ENCODE peak calls at places on chromosomes 2 and 18, in five cellular contexts. One of them, this sample, is unnamed.

GRCh38 chr2:138676654-138677053 is 103.5 kb downstream of the NXPH2 start:
- DNase-seq in uterus: no peak
- DNase-seq in heart left ventricle: no peak
- DNase-seq in brain microvascular endothelial cell: no peak
- DNase-seq in endothelial cell of umbilical vein: no peak
- DNase-seq in this sample: no peak

GRCh38 chr2:4140284-4140962 is 437.0 kb downstream of the DCDC2C start:
- DNase-seq in uterus: no peak
- DNase-seq in heart left ventricle: no peak
- DNase-seq in brain microvascular endothelial cell: no peak
- DNase-seq in endothelial cell of umbilical vein: no peak
- DNase-seq in this sample: no peak

GRCh38 chr18:23515911-23516546 is 12.7 kb downstream of the RMC1 start:
- DNase-seq in uterus: peak; percentile 76
- DNase-seq in heart left ventricle: peak; percentile 75
- DNase-seq in brain microvascular endothelial cell: peak; percentile 76
- DNase-seq in endothelial cell of umbilical vein: peak; percentile 71
- DNase-seq in this sample: no peak

GRCh38 chr2:8915941-8916340 is 78.5 kb upstream of the KIDINS220 start:
- DNase-seq in uterus: no peak
- DNase-seq in heart left ventricle: no peak
- DNase-seq in brain microvascular endothelial cell: no peak
- DNase-seq in endothelial cell of umbilical vein: no peak
- DNase-seq in this sample: no peak

GRCh38 chr2:237883951-237884392 is 24.5 kb downstream of the RAMP1 start:
- DNase-seq in uterus: no peak
- DNase-seq in heart left ventricle: no peak
- DNase-seq in brain microvascular endothelial cell: no peak
- DNase-seq in endothelial cell of umbilical vein: no peak
- DNase-seq in this sample: no peak

GRCh38 chr2:39660612-39661196 is 5.0 kb upstream of the TMEM178A start:
- DNase-seq in uterus: no peak
- DNase-seq in heart left ventricle: no peak
- DNase-seq in brain microvascular endothelial cell: no peak
- DNase-seq in endothelial cell of umbilical vein: no peak
- DNase-seq in this sample: no peak

GRCh38 chr2:30450025-30450424 is 3.0 kb downstream of the LCLAT1 start:
- DNase-seq in uterus: no peak
- DNase-seq in heart left ventricle: no peak
- DNase-seq in brain microvascular endothelial cell: no peak
- DNase-seq in endothelial cell of umbilical vein: no peak
- DNase-seq in this sample: no peak

GRCh38 chr2:10900216-10901109 is 11.3 kb upstream of the KCNF1 start:
- DNase-seq in uterus: no peak
- DNase-seq in heart left ventricle: no peak
- DNase-seq in brain microvascular endothelial cell: no peak
- DNase-seq in endothelial cell of umbilical vein: no peak
- DNase-seq in this sample: no peak

GRCh38 chr2:105329561-105330495 is at the start of gene TGFBRAP1:
- DNase-seq in uterus: peak; percentile 22
- DNase-seq in heart left ventricle: peak; percentile 58
- DNase-seq in brain microvascular endothelial cell: no peak
- DNase-seq in endothelial cell of umbilical vein: peak; percentile 35
- DNase-seq in this sample: no peak

GRCh38 chr18:26863122-26863879 is 2.2 kb downstream of the AQP4 start:
- DNase-seq in uterus: no peak
- DNase-seq in heart left ventricle: peak; percentile 50
- DNase-seq in brain microvascular endothelial cell: no peak
- DNase-seq in endothelial cell of umbilical vein: no peak
- DNase-seq in this sample: no peak

GRCh38 chr2:241265506-241265905 is 50.0 kb downstream of the HDLBP start:
- DNase-seq in uterus: no peak
- DNase-seq in heart left ventricle: no peak
- DNase-seq in brain microvascular endothelial cell: no peak
- DNase-seq in endothelial cell of umbilical vein: no peak
- DNase-seq in this sample: no peak

GRCh38 chr2:98454500-98455235 is 10.0 kb downstream of the INPP4A start:
- DNase-seq in uterus: no peak
- DNase-seq in heart left ventricle: no peak
- DNase-seq in brain microvascular endothelial cell: no peak
- DNase-seq in endothelial cell of umbilical vein: peak; percentile 56
- DNase-seq in this sample: no peak

GRCh38 chr2:160022162-160022561 is 40.3 kb downstream of the PLA2R1 start:
- DNase-seq in uterus: no peak
- DNase-seq in heart left ventricle: no peak
- DNase-seq in brain microvascular endothelial cell: no peak
- DNase-seq in endothelial cell of umbilical vein: peak; percentile 26
- DNase-seq in this sample: no peak

GRCh38 chr2:232310189-232310588 is 68.4 kb upstream of the ALPP start:
- DNase-seq in uterus: no peak
- DNase-seq in heart left ventricle: no peak
- DNase-seq in brain microvascular endothelial cell: no peak
- DNase-seq in endothelial cell of umbilical vein: no peak
- DNase-seq in this sample: no peak

GRCh38 chr2:60819155-60819862 is 62.1 kb upstream of the REL start:
- DNase-seq in uterus: no peak
- DNase-seq in heart left ventricle: no peak
- DNase-seq in brain microvascular endothelial cell: no peak
- DNase-seq in endothelial cell of umbilical vein: no peak
- DNase-seq in this sample: no peak

GRCh38 chr2:218370410-218371063 is 11.5 kb upstream of the SLC11A1 start:
- DNase-seq in uterus: peak; percentile 46
- DNase-seq in heart left ventricle: no peak
- DNase-seq in brain microvascular endothelial cell: no peak
- DNase-seq in endothelial cell of umbilical vein: no peak
- DNase-seq in this sample: no peak

DNA sequence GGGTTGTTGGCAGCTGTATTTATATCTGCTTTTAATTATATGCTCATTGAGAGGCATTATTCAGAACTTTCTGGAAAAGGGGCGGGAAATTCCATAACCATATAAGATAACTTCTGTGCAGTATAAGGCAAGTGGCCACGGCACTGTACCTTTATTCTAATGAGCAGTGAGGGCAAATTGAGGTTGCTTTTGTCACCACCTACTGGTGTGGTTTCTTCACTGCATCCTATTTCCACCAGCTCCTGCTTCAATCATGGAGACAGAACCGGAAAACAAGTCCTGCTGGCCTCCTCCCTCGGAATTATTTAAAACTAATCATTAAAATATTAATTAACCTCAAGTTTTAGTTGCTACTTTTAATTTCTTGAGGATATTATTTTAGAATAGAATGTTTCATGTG is 759.4 kb downstream of the CBLN2 start:
- DNase-seq in uterus: no peak
- DNase-seq in heart left ventricle: no peak
- DNase-seq in brain microvascular endothelial cell: no peak
- DNase-seq in endothelial cell of umbilical vein: peak; percentile 51
- DNase-seq in this sample: no peak
- TF ChIP-seq CTCF in uterus: no peak
- TF ChIP-seq CTCF in heart left ventricle: no peak
- TF ChIP-seq CTCF in brain microvascular endothelial cell: peak; percentile 60
- TF ChIP-seq CTCF in endothelial cell of umbilical vein: peak; percentile 62
- TF ChIP-seq CTCF in this sample: peak; percentile 51

GRCh38 chr2:181910028-181910763 is 18.7 kb downstream of the ITPRID2 start:
- DNase-seq in uterus: no peak
- DNase-seq in heart left ventricle: no peak
- DNase-seq in brain microvascular endothelial cell: no peak
- DNase-seq in endothelial cell of umbilical vein: no peak
- DNase-seq in this sample: no peak
- H3K27ac ChIP-seq in uterus: no peak overlapping the region
- H3K27ac ChIP-seq in heart left ventricle: no peak overlapping the region
- H3K27ac ChIP-seq in brain microvascular endothelial cell: no peak overlapping the region
- H3K27ac ChIP-seq in endothelial cell of umbilical vein: no peak overlapping the region
- H3K27ac ChIP-seq in this sample: no peak overlapping the region

GRCh38 chr2:157509755-157510154 is 65.9 kb upstream of the CYTIP start:
- DNase-seq in uterus: no peak
- DNase-seq in heart left ventricle: no peak
- DNase-seq in brain microvascular endothelial cell: no peak
- DNase-seq in endothelial cell of umbilical vein: no peak
- DNase-seq in this sample: no peak

GRCh38 chr2:157500334-157500733 is 56.4 kb upstream of the CYTIP start:
- DNase-seq in uterus: no peak
- DNase-seq in heart left ventricle: no peak
- DNase-seq in brain microvascular endothelial cell: no peak
- DNase-seq in endothelial cell of umbilical vein: no peak
- DNase-seq in this sample: no peak

GRCh38 chr2:157508676-157509075 is 64.8 kb upstream of the CYTIP start:
- DNase-seq in uterus: no peak
- DNase-seq in heart left ventricle: no peak
- DNase-seq in brain microvascular endothelial cell: no peak
- DNase-seq in endothelial cell of umbilical vein: no peak
- DNase-seq in this sample: no peak

GRCh38 chr2:157501026-157501425 is 57.1 kb upstream of the CYTIP start:
- DNase-seq in uterus: no peak
- DNase-seq in heart left ventricle: no peak
- DNase-seq in brain microvascular endothelial cell: no peak
- DNase-seq in endothelial cell of umbilical vein: no peak
- DNase-seq in this sample: no peak

DNA sequence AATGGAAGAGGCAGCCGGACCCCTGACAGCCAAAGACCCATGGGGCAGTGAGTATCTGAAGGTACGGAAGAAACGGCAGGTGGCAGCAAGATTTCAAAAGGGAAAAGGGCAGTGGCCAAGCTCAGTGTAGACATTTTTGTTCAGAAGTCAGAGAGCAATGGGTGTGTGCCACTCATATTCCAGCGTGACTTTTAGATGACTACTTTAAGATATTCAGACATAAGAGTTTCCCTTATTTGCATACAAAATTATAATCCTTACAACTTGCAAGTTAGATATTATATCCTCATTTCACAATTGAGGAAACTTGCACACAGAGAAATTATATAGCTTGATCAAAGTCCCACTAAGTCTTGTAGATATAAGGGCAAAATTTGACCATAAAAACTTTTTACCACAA is 60.7 kb upstream of the CYTIP start:
- DNase-seq in uterus: no peak
- DNase-seq in heart left ventricle: no peak
- DNase-seq in brain microvascular endothelial cell: no peak
- DNase-seq in endothelial cell of umbilical vein: no peak
- DNase-seq in this sample: no peak
- TF ChIP-seq CTCF in uterus: no peak
- TF ChIP-seq CTCF in heart left ventricle: no peak
- TF ChIP-seq CTCF in brain microvascular endothelial cell: no peak
- TF ChIP-seq CTCF in endothelial cell of umbilical vein: no peak
- TF ChIP-seq CTCF in this sample: no peak

GRCh38 chr2:47239119-47239969 is 84.2 kb upstream of the STPG4 start:
- DNase-seq in uterus: no peak
- DNase-seq in heart left ventricle: no peak
- DNase-seq in brain microvascular endothelial cell: no peak
- DNase-seq in endothelial cell of umbilical vein: no peak
- DNase-seq in this sample: no peak
- H3K27ac ChIP-seq in uterus: no peak overlapping the region
- H3K27ac ChIP-seq in heart left ventricle: no peak overlapping the region
- H3K27ac ChIP-seq in brain microvascular endothelial cell: no peak overlapping the region
- H3K27ac ChIP-seq in endothelial cell of umbilical vein: no peak overlapping the region
- H3K27ac ChIP-seq in this sample: no peak overlapping the region

GRCh38 chr2:171244970-171245782 is 84.5 kb upstream of the TLK1 start:
- DNase-seq in uterus: no peak
- DNase-seq in heart left ventricle: no peak
- DNase-seq in brain microvascular endothelial cell: peak; percentile 9
- DNase-seq in endothelial cell of umbilical vein: no peak
- DNase-seq in this sample: no peak
- TF ChIP-seq CTCF in uterus: no peak
- TF ChIP-seq CTCF in heart left ventricle: no peak
- TF ChIP-seq CTCF in brain microvascular endothelial cell: no peak
- TF ChIP-seq CTCF in endothelial cell of umbilical vein: no peak
- TF ChIP-seq CTCF in this sample: peak; percentile 24

DNA sequence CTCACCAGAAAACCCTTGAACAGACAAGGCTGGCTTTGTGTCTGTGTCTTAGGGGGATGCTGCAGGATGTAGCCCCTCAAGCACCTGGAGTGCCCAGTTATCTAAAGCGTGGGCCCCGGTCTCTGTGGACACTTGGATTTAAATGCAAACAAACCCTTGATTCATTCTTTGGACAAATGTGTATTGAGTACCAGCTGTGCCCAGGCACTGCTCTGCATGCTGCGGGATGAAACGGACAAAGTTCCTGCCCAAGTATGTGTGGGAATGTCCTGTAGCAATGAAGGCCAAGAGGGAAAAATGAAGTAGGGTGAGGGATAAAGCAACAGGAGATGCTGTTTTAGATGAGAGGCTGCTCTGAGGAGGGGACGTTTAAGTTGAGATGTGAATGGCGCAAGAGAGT is 53.9 kb downstream of the BOLA3 start:
- DNase-seq in uterus: no peak
- DNase-seq in heart left ventricle: no peak
- DNase-seq in brain microvascular endothelial cell: no peak
- DNase-seq in endothelial cell of umbilical vein: no peak
- DNase-seq in this sample: no peak
- H3K27ac ChIP-seq in uterus: no peak overlapping the region
- H3K27ac ChIP-seq in heart left ventricle: no peak overlapping the region
- H3K27ac ChIP-seq in brain microvascular endothelial cell: no peak overlapping the region
- H3K27ac ChIP-seq in endothelial cell of umbilical vein: no peak overlapping the region
- H3K27ac ChIP-seq in this sample: no peak overlapping the region

GRCh38 chr2:227871375-227871788 is at the start of gene DAW1:
- DNase-seq in uterus: no peak
- DNase-seq in heart left ventricle: no peak
- DNase-seq in brain microvascular endothelial cell: peak; percentile 77
- DNase-seq in endothelial cell of umbilical vein: peak; percentile 78
- DNase-seq in this sample: no peak

GRCh38 chr2:227876536-227876882 is 5.1 kb downstream of the DAW1 start:
- DNase-seq in uterus: no peak
- DNase-seq in heart left ventricle: no peak
- DNase-seq in brain microvascular endothelial cell: peak; percentile 35
- DNase-seq in endothelial cell of umbilical vein: no peak
- DNase-seq in this sample: no peak

GRCh38 chr2:227877359-227878309 is 6.2 kb downstream of the DAW1 start:
- DNase-seq in uterus: no peak
- DNase-seq in heart left ventricle: no peak
- DNase-seq in brain microvascular endothelial cell: no peak
- DNase-seq in endothelial cell of umbilical vein: no peak
- DNase-seq in this sample: no peak

GRCh38 chr2:227870710-227871374 is 589 bp upstream of the DAW1 start:
- DNase-seq in uterus: no peak
- DNase-seq in heart left ventricle: no peak
- DNase-seq in brain microvascular endothelial cell: peak; percentile 91
- DNase-seq in endothelial cell of umbilical vein: peak; percentile 79
- DNase-seq in this sample: no peak

GRCh38 chr2:227872676-227873075 is 1.2 kb downstream of the DAW1 start:
- DNase-seq in uterus: no peak
- DNase-seq in heart left ventricle: no peak
- DNase-seq in brain microvascular endothelial cell: no peak
- DNase-seq in endothelial cell of umbilical vein: no peak
- DNase-seq in this sample: no peak
- TF ChIP-seq CTCF in uterus: no peak
- TF ChIP-seq CTCF in heart left ventricle: no peak
- TF ChIP-seq CTCF in brain microvascular endothelial cell: no peak
- TF ChIP-seq CTCF in endothelial cell of umbilical vein: no peak
- TF ChIP-seq CTCF in this sample: no peak

DNA sequence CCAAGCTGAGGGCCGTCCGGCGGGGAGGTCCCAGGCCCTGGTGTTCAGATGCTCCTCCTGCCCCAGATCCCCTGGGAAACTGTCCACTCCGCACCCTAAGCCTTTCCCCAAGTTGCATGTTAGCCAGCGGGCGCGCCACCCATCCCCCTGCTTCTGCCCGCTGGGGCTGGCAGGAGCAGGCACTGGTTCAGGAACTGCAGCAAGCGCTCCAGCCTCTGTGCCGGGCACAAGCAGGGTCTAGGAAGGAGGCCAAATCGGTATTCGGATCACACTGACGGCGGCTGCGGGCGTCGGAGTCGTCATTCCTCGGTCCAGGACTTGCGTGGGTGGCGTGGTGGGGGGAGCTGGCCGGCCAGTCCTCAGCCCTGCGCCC is 53.7 kb downstream of the FAM168B start:
- DNase-seq in uterus: no peak
- DNase-seq in heart left ventricle: no peak
- DNase-seq in brain microvascular endothelial cell: no peak
- DNase-seq in endothelial cell of umbilical vein: no peak
- DNase-seq in this sample: no peak
- H3K27ac ChIP-seq in uterus: no peak overlapping the region
- H3K27ac ChIP-seq in heart left ventricle: no peak overlapping the region
- H3K27ac ChIP-seq in brain microvascular endothelial cell: no peak overlapping the region
- H3K27ac ChIP-seq in endothelial cell of umbilical vein: no peak overlapping the region
- H3K27ac ChIP-seq in this sample: no peak overlapping the region

This sample was measured in RWPE2.